ENCODE peak calls at places on chromosomes 2 and 18, in four cellular contexts. O, Q, Y and F are unnamed samples.

GRCh38 chr2:127415593-127416485 is 2.4 kb upstream of the PROC start:
- ATAC-seq in Y (peak), O (peak), Q (peak), F (peak)

GRCh38 chr2:218698885-218699284 is 11.8 kb upstream of the TTLL4 start:
- ATAC-seq in O (no peak), Y (no peak), Q (peak), F (no peak)

GRCh38 chr2:228798931-228799588 is 472.0 kb downstream of the PID1 start:
- ATAC-seq in O (no peak), Y (no peak), Q (no peak), F (no peak)

GRCh38 chr2:128639693-128640092 is 321.0 kb upstream of the HS6ST1 start:
- ATAC-seq in Q (no peak), Y (no peak), O (no peak), F (no peak)

GRCh38 chr2:237505188-237505939 is 18.3 kb downstream of the MLPH start:
- ATAC-seq in Q (no peak), O (no peak), Y (no peak), F (no peak)

GRCh38 chr2:133792223-133792622 is 224.0 kb upstream of the NCKAP5 start:
- ATAC-seq in Q (no peak), Y (no peak), O (no peak), F (no peak)

GRCh38 chr2:143397886-143398614 is 268.8 kb downstream of the ARHGAP15 start:
- ATAC-seq in O (no peak), Y (peak), Q (no peak), F (no peak)

GRCh38 chr2:55966431-55967118 is 43.0 kb upstream of the EFEMP1 start:
- ATAC-seq in Q (peak), O (peak), Y (no peak), F (no peak)

GRCh38 chr18:56161604-56162003 is 476.8 kb downstream of the TXNL1 start:
- ATAC-seq in Q (peak), O (peak), Y (no peak), F (no peak)

GRCh38 chr18:51076503-51076902 is 46.5 kb downstream of the SMAD4 start:
- ATAC-seq in Q (no peak), O (no peak), Y (no peak), F (no peak)

GRCh38 chr2:202642567-202642966 is 7.8 kb downstream of the FAM117B start:
- ATAC-seq in O (no peak), Y (no peak), Q (no peak), F (no peak)

GRCh38 chr2:1210352-1210751 is 202.9 kb upstream of the TPO start:
- ATAC-seq in O (no peak), Y (no peak), Q (no peak), F (no peak)

GRCh38 chr18:6811816-6812215 is 82.3 kb downstream of the ARHGAP28 start:
- ATAC-seq in O (no peak), Y (no peak), Q (no peak), F (no peak)